ENCODE peak calls at places on chromosomes 6 and 20, in five cellular contexts. C is GM03348, R is NCI-H748 treated with DMSO at 0.1 percent for 48 hours, P is occipital lobe, L is fibroblast of pulmonary artery. Y is an unnamed sample.

GRCh38 chr6:169837529-169838250 is 86.3 kb downstream of the ERMARD start:
- DNase-seq in P (no peak), C (no peak), R (no peak), L (no peak), Y (no peak)

GRCh38 chr6:129050086-129050485 is 167.1 kb downstream of the LAMA2 start:
- DNase-seq in R (no peak), L (no peak), P (no peak), C (no peak), Y (no peak)

GRCh38 chr20:24675651-24676352 is 206.4 kb downstream of the SYNDIG1 start:
- DNase-seq in C (no peak), L (no peak), R (no peak), P (no peak), Y (no peak)

GRCh38 chr6:89252902-89253301 is 35.7 kb upstream of the GABRR1 start:
- DNase-seq in L (no peak), R (no peak), C (no peak), P (no peak), Y (no peak)

GRCh38 chr6:158387036-158387435 is 74.8 kb downstream of the TULP4 start:
- DNase-seq in C (no peak), P (no peak), R (no peak), L (no peak), Y (no peak)

GRCh38 chr6:100808638-100809275 is 72.4 kb downstream of the ASCC3 start:
- DNase-seq in P (no peak), C (peak; percentile 3), L (peak; percentile 11), R (no peak), Y (no peak)

GRCh38 chr6:168239374-168239773 is 80.2 kb downstream of the DACT2 start:
- DNase-seq in R (no peak), C (no peak), L (no peak), P (no peak), Y (no peak)

GRCh38 chr6:155380666-155381332 is 66.5 kb upstream of the TFB1M start:
- DNase-seq in C (no peak), R (no peak), P (no peak), L (no peak), Y (no peak)

GRCh38 chr6:36386495-36387439 is 702 bp downstream of the ETV7 start:
- DNase-seq in L (peak; percentile 70), C (peak; percentile 73), R (peak; percentile 29), P (no peak), Y (no peak)

GRCh38 chr20:37686762-37687477 is 6.9 kb upstream of the CTNNBL1 start:
- DNase-seq in L (no peak), R (no peak), C (no peak), P (no peak), Y (no peak)

GRCh38 chr20:3106658-3107463 is 22.3 kb upstream of the AVP start:
- DNase-seq in C (no peak), P (no peak), L (no peak), R (no peak), Y (no peak)

GRCh38 chr20:54550776-54551396 is 75.5 kb downstream of the DOK5 start:
- DNase-seq in P (no peak), L (peak; percentile 39), C (peak; percentile 15), R (no peak), Y (no peak)

GRCh38 chr6:159716247-159717086 is 10.8 kb upstream of the WTAP start:
- DNase-seq in R (no peak), L (peak; percentile 98), P (peak; percentile 27), C (peak; percentile 86), Y (no peak)

GRCh38 chr6:22530506-22530905 is 38.9 kb upstream of the HDGFL1 start:
- DNase-seq in P (no peak), L (no peak), C (no peak), R (no peak), Y (no peak)

GRCh38 chr20:57708694-57709673 is 831 bp downstream of the PMEPA1 start:
- DNase-seq in P (no peak), C (peak; percentile 82), L (peak; percentile 18), R (no peak), Y (no peak)

GRCh38 chr6:111921108-111921507 is 47.9 kb upstream of the FYN start:
- DNase-seq in P (no peak), C (no peak), L (no peak), R (peak; percentile 55), Y (no peak)

GRCh38 chr6:100078509-100078908 is 84.5 kb upstream of the MCHR2 start:
- DNase-seq in C (no peak), L (peak; percentile 24), P (no peak), R (no peak), Y (peak; percentile 9)

GRCh38 chr20:61891476-61891875 is 174.2 kb downstream of the TAF4 start:
- DNase-seq in C (no peak), R (no peak), P (no peak), L (no peak), Y (no peak)

GRCh38 chr6:37558158-37558557 is 58.5 kb upstream of the CCDC167 start:
- DNase-seq in C (no peak), P (no peak), R (no peak), L (no peak), Y (no peak)

GRCh38 chr6:167996424-167997199 is 859 bp upstream of the KIF25 start:
- DNase-seq in L (no peak), P (no peak), R (no peak), C (no peak), Y (no peak)